ENCODE peak calls at places on chromosomes 7 and 10, in six cellular contexts. I is naive thymus-derived CD4-positive, alpha-beta T cell; R is posterior cingulate gyrus; L is Right ventricle myocardium superior; T is H7; F is CD8-positive, alpha-beta T cell. D is an unnamed sample.

GRCh38 chr7:35676211-35676610 is 18.7 kb downstream of the HERPUD2 start:
- DNase-seq in L (no peak), T (no peak), R (no peak), F (no peak), I (no peak), D (no peak)

GRCh38 chr7:234712-235553 is 42.6 kb downstream of the FAM20C start:
- DNase-seq in L (peak), I (no peak), R (no peak), F (no peak), T (no peak), D (no peak)

GRCh38 chr10:65670087-65670486 is 1255.7 kb upstream of the LRRTM3 start:
- DNase-seq in F (no peak), I (no peak), R (no peak), L (no peak), T (no peak), D (no peak)

GRCh38 chr7:2628137-2628482 is 3.7 kb upstream of the TTYH3 start:
- DNase-seq in I (no peak), L (no peak), F (no peak), T (no peak), R (no peak), D (no peak)

GRCh38 chr7:117072620-117073118 is 119.4 kb downstream of the ST7 start:
- DNase-seq in R (peak), L (peak), F (no peak), I (no peak), T (no peak), D (peak)

GRCh38 chr7:151694828-151695580 is 175.3 kb upstream of the RHEB start:
- DNase-seq in L (peak), T (peak), F (no peak), I (no peak), R (no peak), D (no peak)

GRCh38 chr7:14021069-14021468 is 31.6 kb upstream of the ETV1 start:
- DNase-seq in R (no peak), T (no peak), I (no peak), L (no peak), F (no peak), D (no peak)

GRCh38 chr10:122441961-122442360 is 12.5 kb upstream of the ARMS2 start:
- DNase-seq in I (no peak), F (no peak), L (no peak), R (no peak), T (no peak), D (no peak)

GRCh38 chr10:18886102-18886501 is 162.5 kb upstream of the MALRD1 start:
- DNase-seq in L (no peak), I (no peak), R (no peak), T (no peak), F (no peak), D (no peak)

GRCh38 chr7:140176271-140176701 is 497 bp downstream of the KDM7A start:
- DNase-seq in F (no peak), I (no peak), T (no peak), R (no peak), L (peak), D (no peak)

GRCh38 chr10:132394201-132394811 is 2.7 kb upstream of the PWWP2B start:
- DNase-seq in F (no peak), R (no peak), I (peak), T (no peak), L (peak), D (no peak)

GRCh38 chr10:89556590-89556989 is 21.2 kb upstream of the SLC16A12 start:
- DNase-seq in T (no peak), I (no peak), L (no peak), R (no peak), F (no peak), D (no peak)

GRCh38 chr10:33015798-33016547 is 57.9 kb upstream of the ITGB1 start:
- DNase-seq in T (no peak), R (no peak), F (no peak), L (no peak), I (no peak), D (no peak)

GRCh38 chr7:108114117-108114841 is 15.9 kb downstream of the LAMB4 start:
- DNase-seq in R (no peak), I (no peak), T (peak), F (no peak), L (no peak), D (no peak)

GRCh38 chr10:19412531-19412930 is 363.9 kb downstream of the MALRD1 start:
- DNase-seq in I (no peak), L (no peak), R (no peak), F (no peak), T (peak), D (no peak)

D was measured in occipital lobe.